ENCODE peak calls at places on chromosome 5, in five cellular contexts. One of them, this sample, is unnamed.

GRCh38 chr5:81209869-81210268 is 23.3 kb upstream of the CKMT2 start:
- DNase-seq in left ventricle myocardium inferior: no peak
- DNase-seq in stimulated activated CD4-positive, alpha-beta T cell treated with anti-CD3 and anti-CD28 coated beads, Interleukin-12 subunit alpha, Interleukin-12 subunit beta, amount 100 ng/mL, for 4 hours: no peak
- DNase-seq in sciatic nerve: no peak
- DNase-seq in hepatic stellate cell: no peak
- DNase-seq in this sample: no peak

GRCh38 chr5:57780306-57780958 is 297.8 kb upstream of the ACTBL2 start:
- DNase-seq in left ventricle myocardium inferior: peak; percentile 25
- DNase-seq in hepatic stellate cell: no peak
- DNase-seq in sciatic nerve: no peak
- DNase-seq in stimulated activated CD4-positive, alpha-beta T cell treated with anti-CD3 and anti-CD28 coated beads, Interleukin-12 subunit alpha, Interleukin-12 subunit beta, amount 100 ng/mL, for 4 hours: no peak
- DNase-seq in this sample: peak; percentile 69

GRCh38 chr5:136521696-136522095 is 156.4 kb upstream of the TRPC7 start:
- DNase-seq in sciatic nerve: no peak
- DNase-seq in stimulated activated CD4-positive, alpha-beta T cell treated with anti-CD3 and anti-CD28 coated beads, Interleukin-12 subunit alpha, Interleukin-12 subunit beta, amount 100 ng/mL, for 4 hours: no peak
- DNase-seq in left ventricle myocardium inferior: no peak
- DNase-seq in hepatic stellate cell: no peak
- DNase-seq in this sample: no peak

GRCh38 chr5:157558681-157559080 is 16.9 kb downstream of the ADAM19 start:
- DNase-seq in left ventricle myocardium inferior: no peak
- DNase-seq in hepatic stellate cell: no peak
- DNase-seq in sciatic nerve: no peak
- DNase-seq in stimulated activated CD4-positive, alpha-beta T cell treated with anti-CD3 and anti-CD28 coated beads, Interleukin-12 subunit alpha, Interleukin-12 subunit beta, amount 100 ng/mL, for 4 hours: no peak
- DNase-seq in this sample: no peak

GRCh38 chr5:163460562-163461176 is at the start of gene HMMR:
- DNase-seq in left ventricle myocardium inferior: no peak
- DNase-seq in sciatic nerve: no peak
- DNase-seq in hepatic stellate cell: no peak
- DNase-seq in stimulated activated CD4-positive, alpha-beta T cell treated with anti-CD3 and anti-CD28 coated beads, Interleukin-12 subunit alpha, Interleukin-12 subunit beta, amount 100 ng/mL, for 4 hours: no peak
- DNase-seq in this sample: no peak

GRCh38 chr5:6728011-6728794 is 15.0 kb downstream of the TENT4A start:
- DNase-seq in hepatic stellate cell: no peak
- DNase-seq in stimulated activated CD4-positive, alpha-beta T cell treated with anti-CD3 and anti-CD28 coated beads, Interleukin-12 subunit alpha, Interleukin-12 subunit beta, amount 100 ng/mL, for 4 hours: no peak
- DNase-seq in left ventricle myocardium inferior: no peak
- DNase-seq in sciatic nerve: no peak
- DNase-seq in this sample: no peak

GRCh38 chr5:134175874-134176522 is 752 bp downstream of the SKP1 start:
- DNase-seq in left ventricle myocardium inferior: peak; percentile 22
- DNase-seq in sciatic nerve: peak; percentile 67
- DNase-seq in hepatic stellate cell: peak; percentile 27
- DNase-seq in stimulated activated CD4-positive, alpha-beta T cell treated with anti-CD3 and anti-CD28 coated beads, Interleukin-12 subunit alpha, Interleukin-12 subunit beta, amount 100 ng/mL, for 4 hours: no peak
- DNase-seq in this sample: no peak

GRCh38 chr5:159504857-159505304 is 174.6 kb upstream of the IL12B start:
- DNase-seq in hepatic stellate cell: peak; percentile 68
- DNase-seq in sciatic nerve: no peak
- DNase-seq in stimulated activated CD4-positive, alpha-beta T cell treated with anti-CD3 and anti-CD28 coated beads, Interleukin-12 subunit alpha, Interleukin-12 subunit beta, amount 100 ng/mL, for 4 hours: no peak
- DNase-seq in left ventricle myocardium inferior: peak; percentile 23
- DNase-seq in this sample: no peak

GRCh38 chr5:61339764-61340163 is 7.7 kb downstream of the ZSWIM6 start:
- DNase-seq in stimulated activated CD4-positive, alpha-beta T cell treated with anti-CD3 and anti-CD28 coated beads, Interleukin-12 subunit alpha, Interleukin-12 subunit beta, amount 100 ng/mL, for 4 hours: no peak
- DNase-seq in sciatic nerve: no peak
- DNase-seq in hepatic stellate cell: no peak
- DNase-seq in left ventricle myocardium inferior: no peak
- DNase-seq in this sample: no peak

GRCh38 chr5:132150565-132150964 is 77.0 kb downstream of the CSF2 start:
- DNase-seq in sciatic nerve: no peak
- DNase-seq in left ventricle myocardium inferior: no peak
- DNase-seq in stimulated activated CD4-positive, alpha-beta T cell treated with anti-CD3 and anti-CD28 coated beads, Interleukin-12 subunit alpha, Interleukin-12 subunit beta, amount 100 ng/mL, for 4 hours: no peak
- DNase-seq in hepatic stellate cell: no peak
- DNase-seq in this sample: no peak

GRCh38 chr5:180090098-180090768 is 18.7 kb upstream of the RNF130 start:
- DNase-seq in left ventricle myocardium inferior: peak; percentile 77
- DNase-seq in hepatic stellate cell: peak; percentile 34
- DNase-seq in sciatic nerve: peak; percentile 90
- DNase-seq in stimulated activated CD4-positive, alpha-beta T cell treated with anti-CD3 and anti-CD28 coated beads, Interleukin-12 subunit alpha, Interleukin-12 subunit beta, amount 100 ng/mL, for 4 hours: peak; percentile 79
- DNase-seq in this sample: peak; percentile 85

GRCh38 chr5:181200816-181201215 is 4.2 kb downstream of the TRIM7 start:
- DNase-seq in left ventricle myocardium inferior: no peak
- DNase-seq in sciatic nerve: no peak
- DNase-seq in hepatic stellate cell: no peak
- DNase-seq in stimulated activated CD4-positive, alpha-beta T cell treated with anti-CD3 and anti-CD28 coated beads, Interleukin-12 subunit alpha, Interleukin-12 subunit beta, amount 100 ng/mL, for 4 hours: no peak
- DNase-seq in this sample: no peak

GRCh38 chr5:68196876-68197275 is 18.7 kb upstream of the PIK3R1 start:
- DNase-seq in stimulated activated CD4-positive, alpha-beta T cell treated with anti-CD3 and anti-CD28 coated beads, Interleukin-12 subunit alpha, Interleukin-12 subunit beta, amount 100 ng/mL, for 4 hours: no peak
- DNase-seq in left ventricle myocardium inferior: no peak
- DNase-seq in sciatic nerve: no peak
- DNase-seq in hepatic stellate cell: no peak
- DNase-seq in this sample: no peak

GRCh38 chr5:139845846-139846681 is 50.5 kb downstream of the PSD2 start:
- DNase-seq in sciatic nerve: no peak
- DNase-seq in hepatic stellate cell: no peak
- DNase-seq in stimulated activated CD4-positive, alpha-beta T cell treated with anti-CD3 and anti-CD28 coated beads, Interleukin-12 subunit alpha, Interleukin-12 subunit beta, amount 100 ng/mL, for 4 hours: no peak
- DNase-seq in left ventricle myocardium inferior: no peak
- DNase-seq in this sample: no peak

GRCh38 chr5:177306674-177307543 is 3.3 kb downstream of the PRELID1 start:
- DNase-seq in left ventricle myocardium inferior: no peak
- DNase-seq in stimulated activated CD4-positive, alpha-beta T cell treated with anti-CD3 and anti-CD28 coated beads, Interleukin-12 subunit alpha, Interleukin-12 subunit beta, amount 100 ng/mL, for 4 hours: no peak
- DNase-seq in hepatic stellate cell: no peak
- DNase-seq in sciatic nerve: no peak
- DNase-seq in this sample: peak; percentile 71

GRCh38 chr5:132270706-132271105 is 13.2 kb downstream of the PDLIM4 start:
- DNase-seq in hepatic stellate cell: no peak
- DNase-seq in left ventricle myocardium inferior: no peak
- DNase-seq in sciatic nerve: no peak
- DNase-seq in stimulated activated CD4-positive, alpha-beta T cell treated with anti-CD3 and anti-CD28 coated beads, Interleukin-12 subunit alpha, Interleukin-12 subunit beta, amount 100 ng/mL, for 4 hours: no peak
- DNase-seq in this sample: no peak

GRCh38 chr5:154285661-154286408 is 95.3 kb downstream of the GALNT10 start:
- DNase-seq in hepatic stellate cell: peak; percentile 52
- DNase-seq in stimulated activated CD4-positive, alpha-beta T cell treated with anti-CD3 and anti-CD28 coated beads, Interleukin-12 subunit alpha, Interleukin-12 subunit beta, amount 100 ng/mL, for 4 hours: no peak
- DNase-seq in sciatic nerve: no peak
- DNase-seq in left ventricle myocardium inferior: no peak
- DNase-seq in this sample: no peak

GRCh38 chr5:74105126-74105780 is 479.3 kb downstream of the ARHGEF28 start:
- DNase-seq in hepatic stellate cell: no peak
- DNase-seq in stimulated activated CD4-positive, alpha-beta T cell treated with anti-CD3 and anti-CD28 coated beads, Interleukin-12 subunit alpha, Interleukin-12 subunit beta, amount 100 ng/mL, for 4 hours: no peak
- DNase-seq in sciatic nerve: no peak
- DNase-seq in left ventricle myocardium inferior: peak; percentile 39
- DNase-seq in this sample: no peak

GRCh38 chr5:139696894-139697658 is 48.9 kb downstream of the CXXC5 start:
- DNase-seq in sciatic nerve: peak; percentile 89
- DNase-seq in stimulated activated CD4-positive, alpha-beta T cell treated with anti-CD3 and anti-CD28 coated beads, Interleukin-12 subunit alpha, Interleukin-12 subunit beta, amount 100 ng/mL, for 4 hours: peak; percentile 19
- DNase-seq in left ventricle myocardium inferior: peak; percentile 84
- DNase-seq in hepatic stellate cell: peak; percentile 96
- DNase-seq in this sample: peak; percentile 90

GRCh38 chr5:151721812-151722391 is 35.2 kb upstream of the SPARC start:
- DNase-seq in left ventricle myocardium inferior: no peak
- DNase-seq in hepatic stellate cell: no peak
- DNase-seq in sciatic nerve: no peak
- DNase-seq in stimulated activated CD4-positive, alpha-beta T cell treated with anti-CD3 and anti-CD28 coated beads, Interleukin-12 subunit alpha, Interleukin-12 subunit beta, amount 100 ng/mL, for 4 hours: no peak
- DNase-seq in this sample: no peak

GRCh38 chr5:54310433-54311177 is at the start of gene ARL15:
- DNase-seq in hepatic stellate cell: peak; percentile 98
- DNase-seq in stimulated activated CD4-positive, alpha-beta T cell treated with anti-CD3 and anti-CD28 coated beads, Interleukin-12 subunit alpha, Interleukin-12 subunit beta, amount 100 ng/mL, for 4 hours: peak; percentile 97
- DNase-seq in sciatic nerve: peak; percentile 99
- DNase-seq in left ventricle myocardium inferior: peak; percentile 99
- DNase-seq in this sample: peak; percentile 100

GRCh38 chr5:58201922-58202648 is 257.8 kb downstream of the PLK2 start:
- DNase-seq in stimulated activated CD4-positive, alpha-beta T cell treated with anti-CD3 and anti-CD28 coated beads, Interleukin-12 subunit alpha, Interleukin-12 subunit beta, amount 100 ng/mL, for 4 hours: no peak
- DNase-seq in sciatic nerve: no peak
- DNase-seq in left ventricle myocardium inferior: no peak
- DNase-seq in hepatic stellate cell: no peak
- DNase-seq in this sample: no peak

GRCh38 chr5:178460598-178461425 is 129.4 kb downstream of the COL23A1 start:
- DNase-seq in sciatic nerve: peak; percentile 86
- DNase-seq in left ventricle myocardium inferior: peak; percentile 82
- DNase-seq in hepatic stellate cell: peak; percentile 44
- DNase-seq in stimulated activated CD4-positive, alpha-beta T cell treated with anti-CD3 and anti-CD28 coated beads, Interleukin-12 subunit alpha, Interleukin-12 subunit beta, amount 100 ng/mL, for 4 hours: peak; percentile 30
- DNase-seq in this sample: peak; percentile 86

GRCh38 chr5:111232311-111233049 is 8.3 kb downstream of the CAMK4 start:
- DNase-seq in left ventricle myocardium inferior: no peak
- DNase-seq in stimulated activated CD4-positive, alpha-beta T cell treated with anti-CD3 and anti-CD28 coated beads, Interleukin-12 subunit alpha, Interleukin-12 subunit beta, amount 100 ng/mL, for 4 hours: no peak
- DNase-seq in hepatic stellate cell: no peak
- DNase-seq in sciatic nerve: no peak
- DNase-seq in this sample: no peak

GRCh38 chr5:173055722-173055982 is 500 bp upstream of the CREBRF start:
- DNase-seq in hepatic stellate cell: no peak
- DNase-seq in stimulated activated CD4-positive, alpha-beta T cell treated with anti-CD3 and anti-CD28 coated beads, Interleukin-12 subunit alpha, Interleukin-12 subunit beta, amount 100 ng/mL, for 4 hours: no peak
- DNase-seq in sciatic nerve: no peak
- DNase-seq in left ventricle myocardium inferior: no peak
- DNase-seq in this sample: no peak

GRCh38 chr5:33612386-33612785 is 171.6 kb downstream of the TARS1 start:
- DNase-seq in left ventricle myocardium inferior: no peak
- DNase-seq in sciatic nerve: no peak
- DNase-seq in stimulated activated CD4-positive, alpha-beta T cell treated with anti-CD3 and anti-CD28 coated beads, Interleukin-12 subunit alpha, Interleukin-12 subunit beta, amount 100 ng/mL, for 4 hours: no peak
- DNase-seq in hepatic stellate cell: peak; percentile 4
- DNase-seq in this sample: no peak

GRCh38 chr5:142642427-142642826 is 43.5 kb downstream of the FGF1 start:
- DNase-seq in left ventricle myocardium inferior: no peak
- DNase-seq in hepatic stellate cell: no peak
- DNase-seq in stimulated activated CD4-positive, alpha-beta T cell treated with anti-CD3 and anti-CD28 coated beads, Interleukin-12 subunit alpha, Interleukin-12 subunit beta, amount 100 ng/mL, for 4 hours: no peak
- DNase-seq in sciatic nerve: no peak
- DNase-seq in this sample: no peak

GRCh38 chr5:112419050-112419595 is at the start of gene EPB41L4A:
- DNase-seq in stimulated activated CD4-positive, alpha-beta T cell treated with anti-CD3 and anti-CD28 coated beads, Interleukin-12 subunit alpha, Interleukin-12 subunit beta, amount 100 ng/mL, for 4 hours: no peak
- DNase-seq in hepatic stellate cell: no peak
- DNase-seq in left ventricle myocardium inferior: peak; percentile 50
- DNase-seq in sciatic nerve: peak; percentile 61
- DNase-seq in this sample: peak; percentile 70

GRCh38 chr5:150490296-150490669 is 17.6 kb upstream of the NDST1 start:
- DNase-seq in left ventricle myocardium inferior: no peak
- DNase-seq in sciatic nerve: no peak
- DNase-seq in stimulated activated CD4-positive, alpha-beta T cell treated with anti-CD3 and anti-CD28 coated beads, Interleukin-12 subunit alpha, Interleukin-12 subunit beta, amount 100 ng/mL, for 4 hours: no peak
- DNase-seq in hepatic stellate cell: no peak
- DNase-seq in this sample: no peak

GRCh38 chr5:111743993-111744392 is 13.0 kb downstream of the NREP start:
- DNase-seq in hepatic stellate cell: no peak
- DNase-seq in stimulated activated CD4-positive, alpha-beta T cell treated with anti-CD3 and anti-CD28 coated beads, Interleukin-12 subunit alpha, Interleukin-12 subunit beta, amount 100 ng/mL, for 4 hours: no peak
- DNase-seq in sciatic nerve: no peak
- DNase-seq in left ventricle myocardium inferior: no peak
- DNase-seq in this sample: no peak

GRCh38 chr5:69136296-69136695 is 30.7 kb upstream of the CCNB1 start:
- DNase-seq in sciatic nerve: no peak
- DNase-seq in stimulated activated CD4-positive, alpha-beta T cell treated with anti-CD3 and anti-CD28 coated beads, Interleukin-12 subunit alpha, Interleukin-12 subunit beta, amount 100 ng/mL, for 4 hours: no peak
- DNase-seq in left ventricle myocardium inferior: no peak
- DNase-seq in hepatic stellate cell: no peak
- DNase-seq in this sample: no peak

GRCh38 chr5:22572941-22573340 is 280.2 kb downstream of the CDH12 start:
- DNase-seq in sciatic nerve: no peak
- DNase-seq in hepatic stellate cell: no peak
- DNase-seq in left ventricle myocardium inferior: no peak
- DNase-seq in stimulated activated CD4-positive, alpha-beta T cell treated with anti-CD3 and anti-CD28 coated beads, Interleukin-12 subunit alpha, Interleukin-12 subunit beta, amount 100 ng/mL, for 4 hours: no peak
- DNase-seq in this sample: no peak

GRCh38 chr5:38494175-38494574 is 62.3 kb downstream of the LIFR start:
- DNase-seq in hepatic stellate cell: no peak
- DNase-seq in stimulated activated CD4-positive, alpha-beta T cell treated with anti-CD3 and anti-CD28 coated beads, Interleukin-12 subunit alpha, Interleukin-12 subunit beta, amount 100 ng/mL, for 4 hours: no peak
- DNase-seq in sciatic nerve: no peak
- DNase-seq in left ventricle myocardium inferior: no peak
- DNase-seq in this sample: no peak

GRCh38 chr5:143279698-143280097 is 123.8 kb downstream of the NR3C1 start:
- DNase-seq in stimulated activated CD4-positive, alpha-beta T cell treated with anti-CD3 and anti-CD28 coated beads, Interleukin-12 subunit alpha, Interleukin-12 subunit beta, amount 100 ng/mL, for 4 hours: no peak
- DNase-seq in left ventricle myocardium inferior: no peak
- DNase-seq in sciatic nerve: no peak
- DNase-seq in hepatic stellate cell: no peak
- DNase-seq in this sample: no peak

GRCh38 chr5:37888476-37888875 is 48.6 kb upstream of the GDNF start:
- DNase-seq in stimulated activated CD4-positive, alpha-beta T cell treated with anti-CD3 and anti-CD28 coated beads, Interleukin-12 subunit alpha, Interleukin-12 subunit beta, amount 100 ng/mL, for 4 hours: no peak
- DNase-seq in sciatic nerve: no peak
- DNase-seq in hepatic stellate cell: no peak
- DNase-seq in left ventricle myocardium inferior: no peak
- DNase-seq in this sample: no peak

This sample was measured in Right ventricle myocardium inferior.